ENCODE peak calls at places on chromosomes 11 and 22, in six cellular contexts. H is cardiac muscle cell; Z is central memory CD4-positive, alpha-beta T cell; C is uterus; Y is NCI-H1417; K is B cell. S is an unnamed sample.

GRCh38 chr11:55658608-55659007 is 3.4 kb upstream of the OR4C6 start:
- DNase-seq in H (no peak), Z (no peak), C (no peak), Y (no peak), K (no peak), S (no peak)

GRCh38 chr11:1938343-1939005 is 8.7 kb upstream of the MRPL23 start:
- DNase-seq in H (no peak), Z (no peak), C (no peak), Y (no peak), K (no peak), S (no peak)

GRCh38 chr11:36381005-36381350 is 84.9 kb downstream of the PRR5L start:
- DNase-seq in H (no peak), Z (no peak), C (no peak), Y (no peak), K (peak), S (no peak)

GRCh38 chr11:128331317-128331716 is 256.0 kb downstream of the ETS1 start:
- DNase-seq in H (no peak), Z (no peak), C (no peak), Y (peak), K (peak), S (no peak)

GRCh38 chr11:120168960-120169681 is 31.2 kb upstream of the TRIM29 start:
- DNase-seq in H (peak), Z (peak), C (no peak), Y (peak), K (peak), S (no peak)

GRCh38 chr11:34792814-34793241 is 123.4 kb downstream of the APIP start:
- DNase-seq in H (no peak), Z (no peak), C (no peak), Y (peak), K (no peak), S (no peak)

GRCh38 chr11:14189874-14190273 is 169.1 kb downstream of the RRAS2 start:
- DNase-seq in H (peak), Z (no peak), C (peak), Y (no peak), K (peak), S (no peak)

GRCh38 chr11:2267306-2267861 is 3.0 kb downstream of the ASCL2 start:
- DNase-seq in H (no peak), Z (no peak), C (no peak), Y (no peak), K (no peak), S (no peak)

GRCh38 chr11:122215244-122215992 is 99.4 kb upstream of the BLID start:
- DNase-seq in H (peak), Z (no peak), C (peak), Y (peak), K (peak), S (peak)

GRCh38 chr22:48234011-48234410 is 1471.6 kb downstream of the TBC1D22A start:
- DNase-seq in H (no peak), Z (no peak), C (no peak), Y (no peak), K (no peak), S (no peak)

GRCh38 chr11:86804871-86805415 is 4.6 kb downstream of the PRSS23 start:
- DNase-seq in H (peak), Z (no peak), C (no peak), Y (no peak), K (no peak), S (no peak)

GRCh38 chr11:94342250-94342649 is 37.9 kb downstream of the IZUMO1R start:
- DNase-seq in H (no peak), Z (no peak), C (no peak), Y (no peak), K (no peak), S (no peak)

GRCh38 chr11:12986194-12986898 is 22.8 kb upstream of the RASSF10 start:
- DNase-seq in H (no peak), Z (no peak), C (no peak), Y (no peak), K (no peak), S (no peak)

GRCh38 chr11:80186687-80187086 is 745.9 kb upstream of the TENM4 start:
- DNase-seq in H (no peak), Z (no peak), C (no peak), Y (no peak), K (no peak), S (peak)

GRCh38 chr11:105553015-105553414 is 56.9 kb upstream of the GRIA4 start:
- DNase-seq in H (peak), Z (no peak), C (no peak), Y (no peak), K (no peak), S (peak)

GRCh38 chr11:108873938-108874337 is 209.1 kb downstream of the DDX10 start:
- DNase-seq in H (no peak), Z (no peak), C (no peak), Y (no peak), K (no peak), S (peak)

GRCh38 chr11:108115495-108116140 is 5.7 kb upstream of the ACAT1 start:
- DNase-seq in H (peak), Z (no peak), C (peak), Y (peak), K (no peak), S (peak)

GRCh38 chr11:13668102-13668956 is at the start of gene FAR1:
- DNase-seq in H (peak), Z (peak), C (peak), Y (peak), K (peak), S (peak)

GRCh38 chr11:16474659-16475058 is 118.3 kb upstream of the SOX6 start:
- DNase-seq in H (no peak), Z (no peak), C (no peak), Y (no peak), K (no peak), S (no peak)

GRCh38 chr22:44462246-44463015 is 35.6 kb downstream of the RTL6 start:
- DNase-seq in H (peak), Z (no peak), C (no peak), Y (no peak), K (no peak), S (no peak)

GRCh38 chr11:117976445-117976844 is 9.7 kb upstream of the IL10RA start:
- DNase-seq in H (no peak), Z (no peak), C (no peak), Y (no peak), K (no peak), S (no peak)

GRCh38 chr22:20906387-20906767 is 10.8 kb upstream of the CRKL start:
- DNase-seq in H (no peak), Z (no peak), C (no peak), Y (no peak), K (no peak), S (no peak)

GRCh38 chr22:24588756-24589481 is 4.0 kb downstream of the LRRC75B start:
- DNase-seq in H (no peak), Z (no peak), C (no peak), Y (no peak), K (no peak), S (no peak)

GRCh38 chr11:106001304-106002012 is 20.6 kb downstream of the MSANTD4 start:
- DNase-seq in H (no peak), Z (no peak), C (no peak), Y (no peak), K (no peak), S (no peak)

GRCh38 chr11:127643659-127644058 is 643.1 kb upstream of the KIRREL3 start:
- DNase-seq in H (no peak), Z (no peak), C (no peak), Y (no peak), K (no peak), S (no peak)

GRCh38 chr11:94117871-94118270 is 10.8 kb upstream of the PANX1 start:
- DNase-seq in H (no peak), Z (no peak), C (no peak), Y (no peak), K (no peak), S (peak)

GRCh38 chr11:130037881-130038601 is 31.7 kb upstream of the APLP2 start:
- DNase-seq in H (peak), Z (no peak), C (no peak), Y (no peak), K (no peak), S (peak)

GRCh38 chr11:126655807-126656128 is 300.3 kb downstream of the ST3GAL4 start:
- DNase-seq in H (peak), Z (no peak), C (no peak), Y (no peak), K (no peak), S (no peak)

GRCh38 chr11:94171693-94172440 is 43.2 kb downstream of the PANX1 start:
- DNase-seq in H (peak), Z (no peak), C (peak), Y (peak), K (peak), S (no peak)

GRCh38 chr11:13011366-13012036 is 2.4 kb downstream of the RASSF10 start:
- DNase-seq in H (no peak), Z (no peak), C (no peak), Y (no peak), K (no peak), S (no peak)

GRCh38 chr11:76880314-76880713 is 19.6 kb downstream of the ACER3 start:
- DNase-seq in H (no peak), Z (no peak), C (no peak), Y (no peak), K (no peak), S (no peak)

GRCh38 chr11:78912778-78913177 is 338.1 kb upstream of the NARS2 start:
- DNase-seq in H (no peak), Z (no peak), C (no peak), Y (no peak), K (no peak), S (no peak)

GRCh38 chr11:76251576-76251975 is 45.3 kb upstream of the WNT11 start:
- DNase-seq in H (peak), Z (no peak), C (no peak), Y (no peak), K (no peak), S (no peak)

GRCh38 chr22:40473703-40474102 is 103.3 kb downstream of the SGSM3 start:
- DNase-seq in H (no peak), Z (no peak), C (no peak), Y (no peak), K (no peak), S (no peak)

GRCh38 chr11:28759311-28759710 is 651.1 kb downstream of the METTL15 start:
- DNase-seq in H (peak), Z (no peak), C (no peak), Y (no peak), K (no peak), S (peak)

GRCh38 chr11:99316761-99317475 is 296.2 kb downstream of the CNTN5 start:
- DNase-seq in H (peak), Z (no peak), C (no peak), Y (no peak), K (no peak), S (peak)

GRCh38 chr22:46453006-46453828 is 84.2 kb downstream of the CELSR1 start:
- DNase-seq in H (peak), Z (no peak), C (no peak), Y (no peak), K (no peak), S (no peak)